ENCODE peak calls at places on chromosome 1, in nine cellular contexts. H is pancreas, E is adrenal gland, O is mammary epithelial cell, B is Peyer's patch, G is BE2C, L is lower lobe of right lung, Y is endothelial cell of umbilical vein, F is psoas muscle. R is an unnamed sample. For H3K36me3, the result is how much of the 10 kb centered on the place peaks cover.

GRCh38 chr1:165050246-165050645 is 306.3 kb downstream of the LMX1A start:
- DNase-seq in H (no peak), E (no peak), O (peak), B (no peak), G (no peak), L (no peak), Y (no peak), F (no peak), R (no peak)

GRCh38 chr1:230542054-230542453 is 100.2 kb upstream of the COG2 start:
- DNase-seq in H (no peak), E (no peak), O (peak), B (no peak), G (no peak), L (no peak), Y (no peak), F (no peak), R (no peak)

GRCh38 chr1:204296431-204296988 is 63.2 kb downstream of the PLEKHA6 start:
- DNase-seq in H (no peak), E (no peak), O (no peak), B (no peak), G (no peak), L (no peak), Y (no peak), F (no peak), R (no peak)

GRCh38 chr1:182060877-182061276 is 635 bp downstream of the ZNF648 start:
- DNase-seq in H (no peak), E (no peak), O (no peak), B (no peak), G (no peak), L (no peak), Y (no peak), F (no peak), R (no peak)

GRCh38 chr1:103529746-103530145 is 4.2 kb downstream of the RNPC3 start:
- DNase-seq in H (peak), E (peak), O (peak), B (no peak), G (peak), L (no peak), Y (no peak), F (peak), R (no peak)

GRCh38 chr1:180765156-180765555 is 133.3 kb downstream of the XPR1 start:
- DNase-seq in H (no peak), E (no peak), O (no peak), B (no peak), G (no peak), L (no peak), Y (no peak), F (no peak), R (no peak)

GRCh38 chr1:10867138-10867721 is 70.8 kb upstream of the CASZ1 start:
- DNase-seq in H (peak), E (peak), O (no peak), B (peak), G (peak), L (peak), Y (peak), F (peak), R (peak)

GRCh38 chr1:158087320-158087927 is 93.3 kb upstream of the CD1D start:
- DNase-seq in H (peak), E (peak), O (peak), B (no peak), G (peak), L (no peak), Y (peak), F (no peak), R (no peak)

GRCh38 chr1:25906644-25907300 is 553 bp upstream of the STMN1 start:
- DNase-seq in H (no peak), E (no peak), O (no peak), B (no peak), G (peak), L (peak), Y (no peak), F (no peak), R (peak)

GRCh38 chr1:109441105-109441504 is 14.9 kb upstream of the PSMA5 start:
- DNase-seq in H (no peak), E (no peak), O (no peak), B (no peak), G (no peak), L (no peak), Y (no peak), F (no peak), R (no peak)

GRCh38 chr1:31831397-31832378 is 15.9 kb upstream of the SPOCD1 start:
- DNase-seq in H (no peak), E (no peak), O (peak), B (peak), G (no peak), L (no peak), Y (no peak), F (no peak), R (no peak)

GRCh38 chr1:14842891-14843290 is 244.4 kb downstream of the KAZN start:
- DNase-seq in H (no peak), E (no peak), O (peak), B (no peak), G (no peak), L (no peak), Y (no peak), F (no peak), R (no peak)

DNA sequence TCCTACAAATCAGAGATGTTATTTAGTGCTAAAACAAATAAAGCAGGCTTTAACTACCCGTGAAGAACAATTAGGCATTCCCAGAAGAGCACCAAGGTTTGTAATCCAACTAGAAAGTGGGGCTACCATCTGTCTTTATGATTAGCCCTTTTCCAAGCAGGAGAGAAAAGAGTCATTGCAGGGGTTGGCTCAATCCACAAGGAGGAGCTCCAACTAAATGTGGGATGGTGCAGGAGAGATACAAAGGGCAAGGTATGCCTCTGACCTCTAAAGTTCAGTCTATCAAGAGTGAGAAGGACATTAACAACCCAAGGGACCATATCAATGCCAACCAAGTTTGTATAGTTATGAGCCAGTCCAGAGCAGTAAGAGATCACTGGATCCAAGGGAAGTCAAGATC is 382.7 kb upstream of the DUSP10 start:
- DNase-seq in H (no peak), E (no peak), O (no peak), B (no peak), G (no peak), L (no peak), Y (no peak), F (no peak), R (peak)
- TF ChIP-seq CTCF in H (no peak), E (peak), O (peak), B (no peak), G (peak), L (no peak), Y (no peak), F (no peak), R (no peak)

DNA sequence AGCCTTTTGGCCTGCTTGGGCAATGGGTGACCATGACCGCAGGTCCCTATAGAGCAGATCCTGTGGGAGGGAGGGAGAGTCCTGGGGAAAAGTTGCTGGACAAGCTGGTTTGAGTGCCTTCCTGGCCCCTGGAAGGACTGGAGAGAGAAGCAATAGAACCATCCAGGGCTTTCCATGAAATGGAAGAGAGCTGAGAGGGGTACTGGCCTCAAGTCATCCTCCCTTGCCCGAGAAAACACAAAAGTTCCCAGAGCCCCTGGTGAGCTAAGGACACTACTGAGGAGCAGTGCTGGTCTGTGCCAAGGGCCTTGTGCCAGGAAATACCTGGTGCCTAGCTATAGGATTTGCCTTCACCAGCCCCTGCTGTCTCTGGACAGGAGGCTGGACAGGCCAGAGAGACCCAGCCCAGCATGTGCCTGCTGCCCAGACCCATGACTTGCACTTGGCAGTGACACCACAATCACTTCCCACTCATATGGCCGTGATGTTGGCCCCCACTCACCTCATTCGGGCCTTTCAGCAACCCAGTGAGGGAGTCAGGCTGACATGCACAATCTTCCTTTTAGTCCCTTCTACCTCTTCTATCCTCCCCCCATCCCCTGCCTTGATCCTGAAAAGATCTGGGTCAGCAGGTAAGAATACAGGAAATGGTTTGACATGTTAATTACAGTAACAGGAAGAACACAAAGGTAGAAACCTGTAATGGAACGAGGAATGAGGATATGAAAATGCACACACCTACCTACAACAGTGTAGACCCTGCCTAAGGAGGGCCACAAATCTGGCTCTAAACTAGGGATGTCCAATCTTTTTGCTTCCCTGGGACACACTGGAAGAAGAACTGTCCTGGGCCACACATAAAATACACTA is 7.0 kb downstream of the SH3BP5L start:
- DNase-seq in H (peak), E (no peak), O (no peak), B (no peak), G (no peak), L (no peak), Y (no peak), F (no peak), R (no peak)
- H3K36me3 ChIP-seq in H (under half), E (under half), O (under half), B (under half), G (half or more), L (half or more), Y (under half), F (under half), R (under half)

GRCh38 chr1:93016171-93016570 is 54.9 kb upstream of the DIPK1A start:
- DNase-seq in H (no peak), E (no peak), O (no peak), B (no peak), G (no peak), L (no peak), Y (no peak), F (no peak), R (no peak)

GRCh38 chr1:93015590-93015989 is 54.3 kb upstream of the DIPK1A start:
- DNase-seq in H (no peak), E (no peak), O (peak), B (no peak), G (no peak), L (no peak), Y (peak), F (no peak), R (no peak)

GRCh38 chr1:93007941-93008577 is 46.8 kb upstream of the DIPK1A start:
- DNase-seq in H (no peak), E (no peak), O (peak), B (no peak), G (no peak), L (no peak), Y (no peak), F (no peak), R (no peak)

GRCh38 chr1:93014156-93014555 is 52.9 kb upstream of the DIPK1A start:
- DNase-seq in H (no peak), E (no peak), O (no peak), B (no peak), G (no peak), L (no peak), Y (peak), F (no peak), R (no peak)

DNA sequence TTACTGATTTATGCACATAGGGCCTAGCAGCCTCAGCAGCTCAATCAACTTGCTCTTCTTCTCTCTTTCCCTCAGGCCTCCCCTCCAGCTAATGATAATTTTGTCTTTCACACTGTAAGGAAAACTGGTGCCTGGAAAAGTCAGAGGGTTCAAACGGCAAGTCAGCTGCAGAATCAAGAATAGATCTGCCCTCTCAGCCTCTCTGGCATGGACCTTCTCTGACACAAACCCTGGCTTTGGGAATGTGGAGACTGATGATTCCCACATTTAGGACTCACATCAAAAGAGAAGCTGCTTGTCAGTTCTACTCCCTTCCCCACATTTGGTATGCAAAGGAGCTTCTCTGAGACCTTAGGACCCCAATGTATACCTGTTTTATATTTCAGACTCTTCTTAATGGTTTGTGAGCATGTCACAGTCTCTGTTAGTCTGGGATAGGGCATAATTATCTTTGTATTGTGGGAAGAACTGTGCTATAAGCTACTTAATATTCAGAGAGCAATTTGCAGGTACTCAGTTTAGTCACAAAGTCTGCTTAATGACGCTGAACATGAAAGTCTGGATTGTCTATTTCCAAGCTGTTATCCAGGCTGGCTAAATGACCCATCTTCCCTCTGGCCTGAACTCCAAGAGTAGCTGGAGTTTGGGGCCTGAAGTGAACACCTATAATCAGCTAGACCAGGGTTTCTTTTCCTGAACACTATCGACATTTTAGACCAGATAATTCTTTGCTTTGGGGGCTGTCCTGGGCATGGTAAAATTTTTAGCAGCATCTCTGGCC is 52.2 kb upstream of the DIPK1A start:
- DNase-seq in H (no peak), E (no peak), O (no peak), B (no peak), G (no peak), L (no peak), Y (no peak), F (no peak), R (no peak)
- H3K4me3 ChIP-seq in H (no peak), E (no peak), O (no peak), B (no peak), G (no peak), L (no peak), Y (no peak), F (no peak), R (no peak)

DNA sequence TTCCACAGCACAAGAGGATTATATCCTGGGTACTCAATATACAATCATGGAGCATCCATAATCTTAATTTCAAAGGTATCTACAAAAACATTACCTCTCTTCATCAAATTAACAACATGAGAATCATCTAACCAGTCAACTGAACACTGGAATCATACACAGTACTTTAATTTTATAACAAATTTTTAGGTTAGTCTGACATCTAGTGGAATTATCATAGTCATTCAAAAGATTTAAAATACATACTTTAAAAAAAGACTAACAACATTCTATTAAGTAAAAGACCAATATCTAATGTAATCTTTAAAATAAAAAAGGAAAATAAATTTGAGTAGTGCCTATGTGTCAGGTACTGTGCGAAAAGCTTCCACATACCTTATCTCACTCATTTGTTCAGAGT is 16.8 kb upstream of the SH3GLB1 start:
- DNase-seq in H (no peak), E (no peak), O (no peak), B (no peak), G (no peak), L (no peak), Y (peak), F (no peak), R (no peak)
- TF ChIP-seq CTCF in H (no peak), E (no peak), O (peak), B (peak), G (no peak), L (peak), Y (no peak), F (no peak), R (no peak)

DNA sequence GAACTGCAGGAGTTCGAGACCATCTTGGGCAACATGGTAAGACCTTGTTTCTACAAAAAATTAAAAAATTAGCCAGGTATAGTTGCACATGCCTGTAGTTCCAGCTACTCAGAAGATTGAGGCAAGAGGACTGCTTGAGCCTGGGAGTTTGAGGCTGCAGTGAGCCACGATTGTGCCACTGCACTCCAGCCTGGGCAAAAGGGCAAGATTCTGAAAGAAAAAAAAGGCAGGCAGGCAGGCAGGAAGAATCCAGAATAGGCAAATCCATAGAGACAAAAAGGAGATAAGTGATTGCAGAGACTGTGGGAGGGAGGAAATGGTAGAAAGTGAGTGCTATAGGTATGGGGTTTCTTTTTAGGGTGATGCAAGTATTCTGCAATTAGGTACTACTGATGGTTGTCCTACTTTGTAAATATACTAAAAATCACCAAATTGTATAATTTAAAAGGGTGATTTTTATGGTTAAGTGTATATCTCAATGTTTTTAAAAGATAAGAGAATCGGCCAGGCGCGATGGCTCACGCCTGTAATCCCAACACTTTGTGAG is 29.4 kb downstream of the ZZZ3 start:
- DNase-seq in H (no peak), E (no peak), O (no peak), B (no peak), G (no peak), L (no peak), Y (no peak), F (no peak), R (no peak)
- H3K36me3 ChIP-seq in H (under half), E (under half), O (under half), B (under half), G (under half), L (under half), Y (under half), F (under half), R (under half)

GRCh38 chr1:221937155-221937953 is 195.5 kb upstream of the DUSP10 start:
- DNase-seq in H (no peak), E (no peak), O (no peak), B (no peak), G (no peak), L (no peak), Y (no peak), F (no peak), R (no peak)

GRCh38 chr1:221940631-221941030 is 198.7 kb upstream of the DUSP10 start:
- DNase-seq in H (no peak), E (no peak), O (no peak), B (no peak), G (no peak), L (no peak), Y (no peak), F (no peak), R (no peak)

GRCh38 chr1:221944247-221944870 is 202.5 kb upstream of the DUSP10 start:
- DNase-seq in H (no peak), E (no peak), O (no peak), B (no peak), G (no peak), L (no peak), Y (no peak), F (no peak), R (no peak)

GRCh38 chr1:221933814-221934213 is 191.9 kb upstream of the DUSP10 start:
- DNase-seq in H (no peak), E (no peak), O (no peak), B (no peak), G (no peak), L (no peak), Y (no peak), F (no peak), R (no peak)

GRCh38 chr1:221939598-221939997 is 197.7 kb upstream of the DUSP10 start:
- DNase-seq in H (no peak), E (no peak), O (no peak), B (no peak), G (peak), L (no peak), Y (no peak), F (no peak), R (no peak)
- H3K4me3 ChIP-seq in H (no peak), E (no peak), O (no peak), B (no peak), G (no peak), L (no peak), Y (no peak), F (no peak), R (no peak)

GRCh38 chr1:207202480-207202879 is 98.4 kb downstream of the C4BPA start:
- DNase-seq in H (no peak), E (no peak), O (no peak), B (no peak), G (no peak), L (no peak), Y (no peak), F (no peak), R (no peak)
- TF ChIP-seq CTCF in H (no peak), E (no peak), O (no peak), B (no peak), G (no peak), L (no peak), Y (no peak), F (no peak), R (no peak)

GRCh38 chr1:94199398-94199797 is 38.0 kb downstream of the ARHGAP29 start:
- DNase-seq in H (no peak), E (no peak), O (no peak), B (no peak), G (no peak), L (no peak), Y (no peak), F (no peak), R (no peak)

GRCh38 chr1:94191216-94191615 is 46.2 kb downstream of the ARHGAP29 start:
- DNase-seq in H (no peak), E (no peak), O (no peak), B (no peak), G (no peak), L (no peak), Y (no peak), F (no peak), R (no peak)

GRCh38 chr1:94193128-94193527 is 44.3 kb downstream of the ARHGAP29 start:
- DNase-seq in H (no peak), E (no peak), O (no peak), B (no peak), G (no peak), L (no peak), Y (peak), F (no peak), R (no peak)

DNA sequence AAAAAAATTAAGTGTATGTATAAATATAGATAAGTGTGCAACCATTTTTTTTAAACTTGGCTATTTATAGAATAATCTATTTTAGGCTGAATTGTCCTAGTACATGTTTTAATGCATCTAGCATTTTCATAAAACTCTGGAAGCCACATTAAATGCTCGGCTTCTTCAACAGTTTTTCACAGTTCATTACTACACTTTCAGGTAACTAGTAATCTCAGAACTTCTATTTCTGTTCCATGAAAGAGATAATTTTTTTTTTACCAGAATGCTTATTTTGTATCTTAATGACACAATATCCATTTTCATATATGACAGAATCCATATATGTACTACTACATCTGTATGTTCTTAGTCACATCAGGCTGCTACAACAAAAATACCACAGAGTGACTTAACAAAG is 43.3 kb downstream of the ARHGAP29 start:
- DNase-seq in H (no peak), E (no peak), O (no peak), B (no peak), G (no peak), L (no peak), Y (no peak), F (no peak), R (no peak)
- H3K36me3 ChIP-seq in H (under half), E (under half), O (half or more), B (under half), G (under half), L (under half), Y (under half), F (under half), R (under half)